ENCODE peak calls at places on chromosome 17, in seven cellular contexts. O is IMR-90, B is cardiac fibroblast, K is cardiac muscle cell, J is brain microvascular endothelial cell, M is BJ, P is foreskin fibroblast. R is an unnamed sample.
A peak's percentile ranks its signal among the peaks of the same experiment; 100 is the strongest.

GRCh38 chr17:22278302-22279275 is 586.3 kb downstream of the KCNJ18 start:
- DNase-seq in O (no peak), B (no peak), K (no peak), J (no peak), M (no peak), P (no peak), R (no peak)

GRCh38 chr17:35519442-35519841 is 18.0 kb downstream of the SLFN12L start:
- DNase-seq in O (no peak), B (no peak), K (no peak), J (no peak), M (no peak), P (no peak), R (no peak)

GRCh38 chr17:77311371-77311981 is 170.7 kb downstream of the SEC14L1 start:
- DNase-seq in O (no peak), B (no peak), K (no peak), J (no peak), M (no peak), P (no peak), R (no peak)

GRCh38 chr17:46947236-46947635 is 24.3 kb downstream of the GOSR2 start:
- DNase-seq in O (no peak), B (no peak), K (no peak), J (no peak), M (no peak), P (no peak), R (no peak)

GRCh38 chr17:42407289-42407836 is 15.7 kb downstream of the CAVIN1 start:
- DNase-seq in O (peak; percentile 39), B (peak; percentile 89), K (peak; percentile 80), J (no peak), M (no peak), P (peak; percentile 64), R (peak; percentile 65)

GRCh38 chr17:7122386-7122785 is 7.8 kb upstream of the ASGR2 start:
- DNase-seq in O (peak; percentile 28), B (peak; percentile 48), K (peak; percentile 43), J (no peak), M (no peak), P (no peak), R (peak; percentile 28)

GRCh38 chr17:49063652-49064051 is 66.5 kb downstream of the IGF2BP1 start:
- DNase-seq in O (no peak), B (peak; percentile 43), K (peak; percentile 32), J (no peak), M (no peak), P (peak; percentile 24), R (no peak)

GRCh38 chr17:1067282-1067956 is 70.5 kb downstream of the TIMM22 start:
- DNase-seq in O (no peak), B (peak; percentile 46), K (peak; percentile 68), J (no peak), M (no peak), P (no peak), R (peak; percentile 87)

GRCh38 chr17:56540791-56541190 is 52.7 kb upstream of the NOG start:
- DNase-seq in O (no peak), B (no peak), K (no peak), J (no peak), M (no peak), P (no peak), R (no peak)

GRCh38 chr17:1577186-1577585 is 14.6 kb upstream of the PITPNA start:
- DNase-seq in O (peak; percentile 89), B (peak; percentile 98), K (peak; percentile 98), J (peak; percentile 52), M (peak; percentile 59), P (peak; percentile 91), R (peak; percentile 92)

DNA sequence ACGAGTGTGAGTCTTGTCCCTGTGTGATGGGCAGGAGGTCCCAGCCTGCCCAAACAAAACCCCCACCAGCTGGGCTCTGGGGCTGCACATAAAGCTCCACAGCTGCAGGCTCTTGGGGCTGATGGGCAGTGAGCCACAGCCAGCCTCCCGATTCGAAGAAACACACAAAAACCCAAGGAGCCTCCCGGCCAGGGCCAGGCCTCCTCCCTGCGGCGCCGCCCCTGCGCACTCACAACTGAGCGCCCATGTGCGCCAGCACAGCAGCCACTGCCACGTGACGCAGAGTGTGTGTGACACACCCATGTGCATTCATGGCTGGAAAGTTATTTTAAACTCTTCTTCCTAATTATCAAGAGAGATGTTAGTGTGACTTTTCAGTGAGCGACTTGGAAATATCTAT is 30.6 kb upstream of the FAAP100 start:
- DNase-seq in O (no peak), B (no peak), K (no peak), J (no peak), M (no peak), P (no peak), R (no peak)
- H3K4me3 ChIP-seq in O (no peak overlapping the region), B (no peak overlapping the region), K (no peak overlapping the region), J (no peak overlapping the region), M (no peak overlapping the region), P (no peak overlapping the region), R (no peak overlapping the region)

DNA sequence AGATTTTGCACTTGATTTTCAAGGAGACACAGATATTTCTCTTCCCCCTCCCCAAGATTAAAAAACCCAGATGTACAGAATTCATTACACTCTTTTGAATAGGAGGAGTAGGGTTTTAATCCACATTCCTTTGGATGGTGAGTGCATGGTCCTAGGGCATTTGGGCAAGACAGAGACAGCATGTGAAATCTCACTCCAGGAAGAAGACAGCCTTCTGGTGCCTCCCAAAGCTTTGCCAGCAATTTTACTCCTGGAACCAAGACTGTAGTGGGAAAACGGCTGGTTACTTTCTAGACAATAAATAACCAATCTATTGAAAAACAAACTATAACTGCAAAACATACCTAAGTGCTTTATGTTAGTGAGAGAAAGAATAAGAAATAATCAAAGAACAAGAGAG is 15.2 kb downstream of the TEX2 start:
- DNase-seq in O (no peak), B (no peak), K (no peak), J (no peak), M (no peak), P (no peak), R (no peak)
- H3K4me3 ChIP-seq in O (no peak overlapping the region), B (no peak overlapping the region), K (no peak overlapping the region), J (no peak overlapping the region), M (no peak overlapping the region), P (no peak overlapping the region), R (no peak overlapping the region)

DNA sequence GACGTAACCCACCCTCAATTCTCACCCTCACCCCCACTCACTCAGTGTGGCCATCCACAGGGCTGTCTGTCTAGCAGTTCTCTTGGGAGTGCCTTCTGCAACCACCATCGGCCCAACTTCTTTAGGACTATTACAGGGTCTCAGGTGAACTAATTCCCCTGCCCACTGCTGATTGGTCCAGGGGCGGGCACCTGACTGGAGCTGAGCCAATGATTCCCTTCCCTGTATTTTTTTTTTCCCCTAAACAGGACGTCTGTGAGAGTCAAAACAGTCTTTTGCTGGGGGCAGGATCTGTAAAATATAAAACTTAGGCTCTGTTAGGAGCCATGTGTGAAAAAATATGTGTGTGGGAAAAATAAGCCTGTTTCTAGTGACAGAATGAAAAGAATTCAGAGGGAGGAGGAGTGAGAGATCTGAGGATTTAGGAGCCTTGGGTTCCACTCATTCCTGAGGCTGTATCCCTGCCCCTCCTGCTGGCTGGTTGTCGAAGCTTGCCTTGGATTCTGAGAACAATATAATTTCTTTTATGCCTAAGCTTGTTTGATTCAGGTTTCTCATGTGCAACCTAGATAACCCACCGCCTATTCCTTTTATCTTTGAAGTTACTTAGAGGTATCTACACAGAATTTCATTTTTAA is 115.0 kb downstream of the SPACA3 start:
- DNase-seq in O (no peak), B (no peak), K (no peak), J (no peak), M (peak; percentile 4), P (no peak), R (no peak)
- H3K4me3 ChIP-seq in O (no peak overlapping the region), B (no peak overlapping the region), K (no peak overlapping the region), J (no peak overlapping the region), M (no peak overlapping the region), P (no peak overlapping the region), R (no peak overlapping the region)

GRCh38 chr17:50132104-50132794 is 2.3 kb upstream of the SAMD14 start:
- DNase-seq in O (no peak), B (no peak), K (no peak), J (no peak), M (no peak), P (no peak), R (no peak)

GRCh38 chr17:50129303-50129945 is 536 bp downstream of the SAMD14 start:
- DNase-seq in O (peak; percentile 57), B (peak; percentile 48), K (peak; percentile 55), J (no peak), M (no peak), P (peak; percentile 54), R (no peak)

GRCh38 chr17:50129946-50130777 is at the start of gene SAMD14:
- DNase-seq in O (peak; percentile 25), B (no peak), K (no peak), J (no peak), M (no peak), P (peak; percentile 37), R (peak; percentile 32)

GRCh38 chr17:50128441-50129302 is 1.3 kb downstream of the SAMD14 start:
- DNase-seq in O (peak; percentile 18), B (no peak), K (peak; percentile 43), J (no peak), M (no peak), P (no peak), R (no peak)

DNA sequence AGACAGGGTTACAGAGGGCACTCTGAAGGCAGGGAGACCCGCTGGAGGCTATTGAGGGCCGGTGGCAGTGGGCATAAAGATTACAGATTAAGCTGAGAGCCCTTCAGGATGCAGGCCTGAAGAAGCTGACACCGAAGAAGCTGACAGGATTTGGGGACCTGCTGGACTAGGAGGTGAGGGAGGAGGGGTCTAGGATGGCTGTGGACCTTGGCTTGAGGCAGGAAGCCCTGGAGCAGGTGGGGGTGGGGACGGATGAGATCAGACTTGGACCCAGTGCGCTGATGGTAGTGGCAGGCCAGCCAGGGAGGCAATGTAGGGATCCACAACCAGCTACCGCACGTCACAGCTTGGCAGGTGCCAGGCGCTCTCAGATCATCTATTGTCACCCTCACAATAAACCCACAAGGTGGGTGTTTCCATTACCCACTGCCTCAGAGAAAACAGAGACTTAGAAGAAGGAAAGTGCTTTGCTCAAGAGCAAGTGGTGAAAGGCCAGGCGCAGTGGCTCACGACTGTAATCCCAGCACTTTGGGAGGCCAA is 888 bp upstream of the SAMD14 start:
- DNase-seq in O (no peak), B (no peak), K (no peak), J (no peak), M (no peak), P (no peak), R (no peak)
- H3K4me3 ChIP-seq in O (no peak overlapping the region), B (no peak overlapping the region), K (no peak overlapping the region), J (no peak overlapping the region), M (no peak overlapping the region), P (no peak overlapping the region), R (no peak overlapping the region)

GRCh38 chr17:59752922-59753321 is 45.5 kb downstream of the VMP1 start:
- DNase-seq in O (no peak), B (no peak), K (no peak), J (no peak), M (no peak), P (no peak), R (no peak)

GRCh38 chr17:59751955-59752413 is 44.5 kb downstream of the VMP1 start:
- DNase-seq in O (no peak), B (no peak), K (no peak), J (no peak), M (no peak), P (no peak), R (no peak)

GRCh38 chr17:59754547-59754946 is 47.1 kb downstream of the VMP1 start:
- DNase-seq in O (peak; percentile 98), B (peak; percentile 92), K (peak; percentile 93), J (peak; percentile 91), M (peak; percentile 77), P (peak; percentile 89), R (peak; percentile 100)

GRCh38 chr17:59752446-59752845 is 45.0 kb downstream of the VMP1 start:
- DNase-seq in O (peak; percentile 56), B (no peak), K (no peak), J (no peak), M (no peak), P (no peak), R (no peak)

GRCh38 chr17:59753522-59754467 is 46.3 kb downstream of the VMP1 start:
- DNase-seq in O (peak; percentile 93), B (peak; percentile 93), K (peak; percentile 93), J (peak; percentile 74), M (peak; percentile 66), P (peak; percentile 79), R (peak; percentile 83)
- H3K4me3 ChIP-seq in O (no peak overlapping the region), B (no peak overlapping the region), K (no peak overlapping the region), J (no peak overlapping the region), M (peak overlapping the region; percentile 13), P (no peak overlapping the region), R (peak overlapping the region; percentile 48)